ENCODE peak calls at places on chromosomes 13 and 19, in five cellular contexts. T is A673; U is CD8-positive, alpha-beta memory T cell; G is Caco-2; S is fibroblast of lung. O is an unnamed sample. For H3K36me3 and H3K4me1, the result is how much of the 10 kb centered on the place peaks cover.

GRCh38 chr13:105272660-105273631 is 1262.5 kb downstream of the EFNB2 start:
- DNase-seq in T (no peak), U (no peak), G (no peak), S (no peak), O (no peak)

GRCh38 chr13:53920916-53921315 is 892.3 kb downstream of the OLFM4 start:
- DNase-seq in T (no peak), U (no peak), G (no peak), S (no peak), O (no peak)

GRCh38 chr19:17866312-17867012 is 5.3 kb upstream of the SLC5A5 start:
- DNase-seq in T (no peak), U (no peak), G (no peak), S (no peak), O (no peak)

GRCh38 chr13:113667771-113668490 is 912 bp downstream of the GRK1 start:
- DNase-seq in T (no peak), U (no peak), G (no peak), S (no peak), O (no peak)

GRCh38 chr19:54172764-54173699 is at the start of gene TMC4:
- DNase-seq in T (peak), U (no peak), G (peak), S (no peak), O (no peak)

GRCh38 chr19:38713227-38713649 is 31.0 kb downstream of the CAPN12 start:
- DNase-seq in T (no peak), U (no peak), G (no peak), S (no peak), O (no peak)

GRCh38 chr19:57558525-57558924 is 1.1 kb downstream of the ZNF550 start:
- DNase-seq in T (peak), U (no peak), G (no peak), S (peak), O (no peak)

GRCh38 chr13:111325941-111326620 is 5.6 kb downstream of the TEX29 start:
- DNase-seq in T (no peak), U (no peak), G (no peak), S (no peak), O (no peak)

GRCh38 chr13:47886314-47886713 is 114.8 kb downstream of the SUCLA2 start:
- DNase-seq in T (no peak), U (no peak), G (no peak), S (no peak), O (no peak)

GRCh38 chr13:48446454-48446853 is 33.5 kb upstream of the LPAR6 start:
- DNase-seq in T (peak), U (no peak), G (no peak), S (peak), O (no peak)

GRCh38 chr13:38872693-38873092 is 117.9 kb downstream of the STOML3 start:
- DNase-seq in T (peak), U (peak), G (peak), S (peak), O (peak)

GRCh38 chr13:112951674-112952371 is 17.2 kb upstream of the MCF2L start:
- DNase-seq in T (no peak), U (no peak), G (no peak), S (no peak), O (no peak)

GRCh38 chr13:32024750-32025149 is 6.8 kb upstream of the FRY start:
- DNase-seq in T (no peak), U (no peak), G (peak), S (no peak), O (no peak)

GRCh38 chr13:27375686-27376326 is 48.6 kb upstream of the GTF3A start:
- DNase-seq in T (peak), U (peak), G (peak), S (peak), O (peak)

GRCh38 chr19:35459414-35460082 is 11.5 kb downstream of the FFAR2 start:
- DNase-seq in T (no peak), U (no peak), G (no peak), S (no peak), O (no peak)

GRCh38 chr19:1154731-1155351 is 19.2 kb downstream of the SBNO2 start:
- DNase-seq in T (no peak), U (no peak), G (no peak), S (peak), O (no peak)

GRCh38 chr13:111505175-111505777 is 184.8 kb downstream of the TEX29 start:
- DNase-seq in T (peak), U (no peak), G (peak), S (no peak), O (peak)

GRCh38 chr13:94968757-94969086 is 256.4 kb upstream of the SOX21 start:
- DNase-seq in T (no peak), U (no peak), G (no peak), S (no peak), O (no peak)

GRCh38 chr19:17075860-17076538 is 422 bp downstream of the MYO9B start:
- DNase-seq in T (peak), U (peak), G (peak), S (peak), O (no peak)

GRCh38 chr13:58190578-58190977 is 559.0 kb downstream of the PCDH17 start:
- DNase-seq in T (no peak), U (no peak), G (no peak), S (no peak), O (no peak)

GRCh38 chr13:66069570-66069969 is 1160.6 kb downstream of the PCDH9 start:
- DNase-seq in T (no peak), U (no peak), G (no peak), S (peak), O (no peak)

GRCh38 chr19:17488593-17489391 is 18.5 kb downstream of the SLC27A1 start:
- DNase-seq in T (peak), U (peak), G (peak), S (no peak), O (peak)

GRCh38 chr19:38684078-38684861 is 36.8 kb downstream of the ACTN4 start:
- DNase-seq in T (peak), U (peak), G (peak), S (peak), O (peak)

GRCh38 chr13:65461590-65461989 is 1768.5 kb downstream of the PCDH9 start:
- DNase-seq in T (no peak), U (no peak), G (no peak), S (peak), O (no peak)

GRCh38 chr13:109400192-109400591 is 386.2 kb downstream of the IRS2 start:
- DNase-seq in T (no peak), U (no peak), G (no peak), S (peak), O (no peak)

GRCh38 chr13:50575138-50575537 is 268.4 kb downstream of the DLEU7 start:
- DNase-seq in T (no peak), U (no peak), G (no peak), S (no peak), O (no peak)

GRCh38 chr13:70104481-70104880 is 3.1 kb upstream of the ATXN8OS start:
- DNase-seq in T (no peak), U (no peak), G (no peak), S (no peak), O (no peak)

GRCh38 chr19:27767234-27767633 is 1445.7 kb downstream of the UQCRFS1 start:
- DNase-seq in T (no peak), U (no peak), G (no peak), S (no peak), O (no peak)

GRCh38 chr13:59776924-59777690 is 386.6 kb downstream of the DIAPH3 start:
- DNase-seq in T (no peak), U (no peak), G (no peak), S (peak), O (no peak)

GRCh38 chr19:45769821-45770191 is 754 bp upstream of the SIX5 start:
- DNase-seq in T (peak), U (peak), G (no peak), S (no peak), O (no peak)

GRCh38 chr19:10640361-10640760 is 13.8 kb upstream of the ILF3 start:
- DNase-seq in T (no peak), U (no peak), G (no peak), S (no peak), O (no peak)

GRCh38 chr19:11887618-11888531 is at the start of gene ZNF69:
- DNase-seq in T (peak), U (peak), G (peak), S (peak), O (no peak)

GRCh38 chr19:2853015-2853606 is 11.8 kb downstream of the ZNF555 start:
- DNase-seq in T (no peak), U (no peak), G (no peak), S (no peak), O (no peak)
- H3K4me3 ChIP-seq in T (no peak), U (no peak), G (no peak), S (no peak), O (no peak)

GRCh38 chr19:44754743-44755066 is 6.2 kb downstream of the BCL3 start:
- DNase-seq in T (no peak), U (no peak), G (no peak), S (no peak), O (no peak)
- H3K36me3 ChIP-seq in T (under half), U (under half), G (under half), S (under half), O (under half)

DNA sequence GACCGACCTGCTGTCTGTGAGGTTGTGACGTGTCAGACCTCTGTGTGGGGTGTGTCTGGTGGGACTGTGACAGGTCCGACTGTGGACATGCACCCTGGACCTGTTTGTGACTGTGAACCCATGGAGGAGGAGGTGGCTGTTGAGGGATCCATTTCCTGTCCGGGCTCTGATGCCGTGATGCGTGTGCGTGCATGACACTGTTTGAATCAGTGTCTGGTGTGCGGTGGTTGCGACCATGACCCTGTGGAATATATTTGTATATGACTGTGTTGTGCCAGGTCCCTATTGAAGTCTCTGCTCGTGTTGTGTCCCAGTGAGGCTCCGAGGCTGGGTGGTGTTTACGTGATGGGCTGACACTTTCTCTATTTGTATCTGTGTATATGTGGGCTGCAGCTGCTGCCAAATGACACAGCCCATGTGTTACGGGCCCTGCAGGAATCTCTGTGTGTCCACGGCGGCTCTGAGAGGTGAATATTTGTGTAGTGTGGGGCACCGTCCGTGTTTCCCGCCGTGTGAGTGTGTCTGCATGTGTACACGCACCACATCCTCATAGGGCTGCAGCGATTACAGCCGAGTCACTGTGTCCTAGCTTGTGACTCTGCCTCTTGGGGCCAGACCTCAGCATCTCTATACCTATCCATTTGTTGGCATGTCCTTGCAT is 18.3 kb downstream of the CCDC97 start:
- DNase-seq in T (no peak), U (no peak), G (no peak), S (peak), O (no peak)
- H3K4me1 ChIP-seq in T (under half), U (half or more), G (under half), S (under half), O (under half)

DNA sequence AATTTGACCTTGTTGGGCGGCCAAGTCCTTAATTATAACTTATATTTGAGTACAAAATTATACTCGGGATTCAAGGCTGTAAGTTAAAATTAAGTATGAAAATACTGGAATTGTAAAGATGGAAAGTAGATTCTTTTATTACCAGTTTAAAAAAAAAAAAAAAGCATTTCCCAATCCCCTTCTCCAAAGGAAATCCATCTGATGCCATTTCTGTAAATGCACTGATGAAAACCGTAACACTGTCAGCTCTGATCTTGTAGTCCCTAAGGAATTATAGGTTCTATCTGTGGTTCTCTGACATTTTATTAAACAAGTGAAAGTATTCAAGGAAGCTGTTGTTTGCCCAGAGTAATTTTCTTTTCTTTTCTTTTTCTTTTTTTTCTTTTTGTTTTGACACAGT is 41.6 kb upstream of the HNRNPA1L2 start:
- DNase-seq in T (no peak), U (no peak), G (no peak), S (no peak), O (peak)
- H3K4me3 ChIP-seq in T (peak), U (no peak), G (peak), S (no peak), O (peak)

GRCh38 chr19:39832341-39833083 is 1.4 kb downstream of the DYRK1B start:
- DNase-seq in T (no peak), U (no peak), G (no peak), S (no peak), O (no peak)

GRCh38 chr19:39831679-39832078 is 2.3 kb downstream of the DYRK1B start:
- DNase-seq in T (no peak), U (no peak), G (no peak), S (no peak), O (no peak)

GRCh38 chr19:39834287-39834841 is 402 bp upstream of the DYRK1B start:
- DNase-seq in T (no peak), U (no peak), G (no peak), S (no peak), O (no peak)

GRCh38 chr19:39833160-39833463 is 850 bp downstream of the DYRK1B start:
- DNase-seq in T (no peak), U (no peak), G (no peak), S (no peak), O (no peak)

GRCh38 chr19:39833464-39834286 is at the start of gene DYRK1B:
- DNase-seq in T (peak), U (peak), G (peak), S (peak), O (peak)
- H3K36me3 ChIP-seq in T (half or more), U (under half), G (under half), S (under half), O (half or more)

GRCh38 chr19:2282862-2283237 is 875 bp upstream of the PEAK3 start:
- DNase-seq in T (no peak), U (no peak), G (no peak), S (no peak), O (no peak)
- H3K4me1 ChIP-seq in T (under half), U (under half), G (under half), S (under half), O (under half)

GRCh38 chr19:49423278-49423984 is at the start of gene PTH2:
- DNase-seq in T (no peak), U (no peak), G (no peak), S (no peak), O (no peak)
- H3K4me3 ChIP-seq in T (peak), U (peak), G (no peak), S (no peak), O (no peak)

GRCh38 chr19:4120531-4120930 is 3.4 kb downstream of the MAP2K2 start:
- DNase-seq in T (no peak), U (no peak), G (no peak), S (peak), O (no peak)
- H3K36me3 ChIP-seq in T (under half), U (under half), G (under half), S (under half), O (under half)

DNA sequence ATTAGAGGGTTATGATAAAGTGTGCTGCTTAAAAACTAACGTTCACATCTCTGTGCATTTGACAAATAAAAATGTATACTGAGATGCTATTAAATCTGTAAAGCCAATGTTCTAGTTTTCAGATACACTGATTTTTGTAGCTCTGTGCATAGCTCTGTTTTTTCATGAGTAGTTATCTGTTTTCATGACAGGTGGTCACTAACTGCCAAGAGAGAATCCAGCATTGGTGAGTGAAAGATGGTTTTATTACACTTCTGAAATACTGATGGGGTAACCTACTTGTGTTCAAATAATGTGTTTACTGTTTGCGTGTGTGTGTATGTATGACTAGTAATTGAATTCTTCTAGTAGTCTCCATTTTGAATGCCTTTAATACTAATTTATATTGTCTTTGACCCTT is 29.0 kb downstream of the URI1 start:
- DNase-seq in T (no peak), U (no peak), G (no peak), S (no peak), O (no peak)
- H3K4me1 ChIP-seq in T (half or more), U (under half), G (under half), S (under half), O (under half)

GRCh38 chr13:23547000-23547590 is 23.1 kb upstream of the TNFRSF19 start:
- DNase-seq in T (no peak), U (no peak), G (no peak), S (peak), O (no peak)
- H3K4me3 ChIP-seq in T (peak), U (no peak), G (no peak), S (peak), O (no peak)

O was measured in HAP-1.